ENCODE peak calls at places on chromosomes 2 and 18, in four cellular contexts. U, X, F and K are unnamed samples.

GRCh38 chr2:15577071-15577706 is 14.5 kb upstream of the DDX1 start:
- DNase-seq in U (peak; percentile 93), X (peak; percentile 70), F (peak; percentile 64), K (peak; percentile 78)

GRCh38 chr18:65750421-65751144 is at the start of gene CDH7:
- DNase-seq in U (no peak), X (no peak), F (peak; percentile 78), K (no peak)

GRCh38 chr2:224973112-224974016 is 68.9 kb downstream of the DOCK10 start:
- DNase-seq in U (no peak), X (no peak), F (no peak), K (no peak)

GRCh38 chr18:33711514-33711913 is 133.5 kb downstream of the ASXL3 start:
- DNase-seq in U (no peak), X (no peak), F (no peak), K (no peak)

GRCh38 chr2:194385376-194385775 is 1271.7 kb upstream of the SLC39A10 start:
- DNase-seq in U (no peak), X (no peak), F (no peak), K (no peak)

GRCh38 chr18:58881469-58881868 is 16.8 kb downstream of the ZNF532 start:
- DNase-seq in U (no peak), X (no peak), F (no peak), K (no peak)

GRCh38 chr2:225056330-225057073 is 14.2 kb upstream of the DOCK10 start:
- DNase-seq in U (no peak), X (no peak), F (no peak), K (no peak)

GRCh38 chr2:176702169-176702568 is 432.9 kb downstream of the MTX2 start:
- DNase-seq in U (no peak), X (no peak), F (no peak), K (no peak)

GRCh38 chr2:150303281-150303680 is 184.2 kb downstream of the RND3 start:
- DNase-seq in U (no peak), X (no peak), F (no peak), K (no peak)

GRCh38 chr2:232437130-232437620 is 18.8 kb upstream of the ALPI start:
- DNase-seq in U (no peak), X (no peak), F (no peak), K (no peak)

GRCh38 chr18:10120622-10121021 is 206.8 kb downstream of the VAPA start:
- DNase-seq in U (no peak), X (no peak), F (no peak), K (no peak)

GRCh38 chr18:8816805-8817204 is 111.4 kb downstream of the MTCL1 start:
- DNase-seq in U (no peak), X (no peak), F (no peak), K (no peak)

GRCh38 chr2:11771971-11772615 is 25.7 kb downstream of the LPIN1 start:
- DNase-seq in U (no peak), X (no peak), F (no peak), K (no peak)

GRCh38 chr2:77552956-77553355 is 30.8 kb upstream of the LRRTM4 start:
- DNase-seq in U (no peak), X (no peak), F (peak; percentile 7), K (no peak)

GRCh38 chr2:72034353-72035095 is 113.1 kb downstream of the CYP26B1 start:
- DNase-seq in U (no peak), X (no peak), F (no peak), K (no peak)

GRCh38 chr2:224807153-224807964 is 91.2 kb upstream of the CCDC195 start:
- DNase-seq in U (no peak), X (no peak), F (no peak), K (no peak)

GRCh38 chr2:127100261-127101047 is 6.5 kb downstream of the BIN1 start:
- DNase-seq in U (no peak), X (no peak), F (no peak), K (no peak)

GRCh38 chr2:237935740-237936452 is 30.9 kb upstream of the UBE2F start:
- DNase-seq in U (no peak), X (no peak), F (no peak), K (no peak)

GRCh38 chr18:33844232-33844631 is 266.2 kb downstream of the ASXL3 start:
- DNase-seq in U (no peak), X (no peak), F (no peak), K (no peak)

GRCh38 chr18:76679877-76680276 is 142.5 kb upstream of the ZNF236 start:
- DNase-seq in U (no peak), X (no peak), F (peak; percentile 32), K (no peak)